ENCODE peak calls at places on chromosomes 7 and 10, in seven cellular contexts. H is omental fat pad; K is activated naive CD8-positive, alpha-beta T cell treated with anti-CD3 and anti-CD28 coated beads for 36 hours; V is NCI-H187 treated with DMSO at 0.1 percent for 48 hours; M is activated T-cell treated with anti-CD3 and anti-CD28 coated beads for 1 hour; X is RWPE1; W is NCI-H1694 treated with DMSO at 0.1 percent for 48 hours. Y is an unnamed sample.

GRCh38 chr7:123865517-123866117 is 20.6 kb downstream of the HYAL4 start:
- DNase-seq in H (no peak), K (peak; percentile 15), V (no peak), M (peak; percentile 4), X (peak; percentile 26), W (peak; percentile 35), Y (no peak)

GRCh38 chr10:116748041-116748440 is 5.7 kb upstream of the HSPA12A start:
- DNase-seq in H (no peak), K (no peak), V (no peak), M (no peak), X (peak; percentile 83), W (no peak), Y (no peak)

GRCh38 chr7:154792436-154793055 is 210.4 kb downstream of the PAXIP1 start:
- DNase-seq in H (no peak), K (no peak), V (no peak), M (no peak), X (no peak), W (no peak), Y (no peak)

GRCh38 chr7:7620224-7620623 is 20.3 kb upstream of the UMAD1 start:
- DNase-seq in H (no peak), K (no peak), V (no peak), M (no peak), X (no peak), W (no peak), Y (no peak)

GRCh38 chr7:7792089-7792488 is 73.7 kb upstream of the RPA3 start:
- DNase-seq in H (no peak), K (no peak), V (no peak), M (no peak), X (no peak), W (no peak), Y (no peak)

GRCh38 chr10:37381271-37381670 is 255.9 kb downstream of the ANKRD30A start:
- DNase-seq in H (no peak), K (no peak), V (no peak), M (no peak), X (no peak), W (no peak), Y (no peak)

GRCh38 chr7:138328215-138328614 is 131.8 kb upstream of the TRIM24 start:
- DNase-seq in H (no peak), K (no peak), V (no peak), M (no peak), X (no peak), W (no peak), Y (no peak)

GRCh38 chr7:4789194-4790077 is 14.0 kb downstream of the AP5Z1 start:
- DNase-seq in H (no peak), K (no peak), V (no peak), M (no peak), X (no peak), W (no peak), Y (no peak)

GRCh38 chr7:112093409-112093808 is 112.8 kb downstream of the DOCK4 start:
- DNase-seq in H (no peak), K (no peak), V (no peak), M (no peak), X (no peak), W (no peak), Y (no peak)

GRCh38 chr10:24866615-24867583 is 85.5 kb downstream of the PRTFDC1 start:
- DNase-seq in H (no peak), K (no peak), V (no peak), M (no peak), X (no peak), W (no peak), Y (no peak)

GRCh38 chr10:14556285-14556956 is 218.3 kb downstream of the FAM107B start:
- DNase-seq in H (no peak), K (no peak), V (no peak), M (no peak), X (no peak), W (no peak), Y (no peak)

GRCh38 chr10:60099998-60100747 is 193.8 kb upstream of the CCDC6 start:
- DNase-seq in H (no peak), K (no peak), V (no peak), M (no peak), X (peak; percentile 32), W (peak; percentile 46), Y (no peak)

GRCh38 chr7:44565097-44565794 is 8.5 kb downstream of the DDX56 start:
- DNase-seq in H (peak; percentile 44), K (peak; percentile 53), V (peak; percentile 3), M (peak; percentile 50), X (peak; percentile 61), W (peak; percentile 30), Y (no peak)

GRCh38 chr7:96499532-96499931 is 177.6 kb upstream of the SLC25A13 start:
- DNase-seq in H (no peak), K (no peak), V (no peak), M (no peak), X (no peak), W (no peak), Y (no peak)

GRCh38 chr7:133099887-133100286 is 18.0 kb upstream of the CHCHD3 start:
- DNase-seq in H (no peak), K (no peak), V (no peak), M (no peak), X (no peak), W (no peak), Y (no peak)

GRCh38 chr7:28957064-28957821 is 887 bp downstream of the TRIL start:
- DNase-seq in H (no peak), K (peak; percentile 16), V (no peak), M (no peak), X (no peak), W (no peak), Y (no peak)